ENCODE peak calls at places on chromosomes 2 and 18, in ten cellular contexts. One of them, this sample, is unnamed.

GRCh38 chr2:98704499-98705332 is 26.2 kb downstream of the MGAT4A start:
- DNase-seq in activated gamma-delta T cell treated with Interleukin-2 at 50 U/mL for 16 hours: no peak
- DNase-seq in activated CD4-positive, alpha-beta T cell treated with anti-CD3 and anti-CD28 coated beads for 24 hours: no peak
- DNase-seq in WTC11: no peak
- DNase-seq in T-helper 1 cell: no peak
- DNase-seq in GM04504: no peak
- DNase-seq in activated CD4-positive, CD25-positive, alpha-beta regulatory T cell treated with anti-CD3 and anti-CD28 coated beads, Interleukin-2, amount 50 U/mL, for 16 hours: no peak
- DNase-seq in frontal cortex: no peak
- DNase-seq in activated T-helper 1 cell treated with Interleukin-2 at 50 U/mL for 16 hours: no peak
- DNase-seq in fibroblast of mammary gland: no peak
- DNase-seq in this sample: no peak

GRCh38 chr2:68094111-68094510 is 31.3 kb upstream of the C1D start:
- DNase-seq in activated gamma-delta T cell treated with Interleukin-2 at 50 U/mL for 16 hours: no peak
- DNase-seq in activated CD4-positive, alpha-beta T cell treated with anti-CD3 and anti-CD28 coated beads for 24 hours: no peak
- DNase-seq in WTC11: no peak
- DNase-seq in T-helper 1 cell: no peak
- DNase-seq in GM04504: no peak
- DNase-seq in activated CD4-positive, CD25-positive, alpha-beta regulatory T cell treated with anti-CD3 and anti-CD28 coated beads, Interleukin-2, amount 50 U/mL, for 16 hours: no peak
- DNase-seq in frontal cortex: no peak
- DNase-seq in activated T-helper 1 cell treated with Interleukin-2 at 50 U/mL for 16 hours: no peak
- DNase-seq in fibroblast of mammary gland: no peak
- DNase-seq in this sample: no peak

GRCh38 chr2:128306081-128306930 is 12.4 kb downstream of the HS6ST1 start:
- DNase-seq in activated gamma-delta T cell treated with Interleukin-2 at 50 U/mL for 16 hours: no peak
- DNase-seq in activated CD4-positive, alpha-beta T cell treated with anti-CD3 and anti-CD28 coated beads for 24 hours: no peak
- DNase-seq in WTC11: no peak
- DNase-seq in T-helper 1 cell: no peak
- DNase-seq in GM04504: peak
- DNase-seq in activated CD4-positive, CD25-positive, alpha-beta regulatory T cell treated with anti-CD3 and anti-CD28 coated beads, Interleukin-2, amount 50 U/mL, for 16 hours: no peak
- DNase-seq in frontal cortex: no peak
- DNase-seq in activated T-helper 1 cell treated with Interleukin-2 at 50 U/mL for 16 hours: no peak
- DNase-seq in fibroblast of mammary gland: peak
- DNase-seq in this sample: no peak

GRCh38 chr2:96100893-96101304 is 15.5 kb downstream of the ADRA2B start:
- DNase-seq in activated gamma-delta T cell treated with Interleukin-2 at 50 U/mL for 16 hours: no peak
- DNase-seq in activated CD4-positive, alpha-beta T cell treated with anti-CD3 and anti-CD28 coated beads for 24 hours: no peak
- DNase-seq in WTC11: peak
- DNase-seq in T-helper 1 cell: no peak
- DNase-seq in GM04504: no peak
- DNase-seq in activated CD4-positive, CD25-positive, alpha-beta regulatory T cell treated with anti-CD3 and anti-CD28 coated beads, Interleukin-2, amount 50 U/mL, for 16 hours: no peak
- DNase-seq in frontal cortex: no peak
- DNase-seq in activated T-helper 1 cell treated with Interleukin-2 at 50 U/mL for 16 hours: no peak
- DNase-seq in fibroblast of mammary gland: no peak
- DNase-seq in this sample: no peak

GRCh38 chr2:191303349-191304005 is 58.3 kb downstream of the MYO1B start:
- DNase-seq in activated gamma-delta T cell treated with Interleukin-2 at 50 U/mL for 16 hours: no peak
- DNase-seq in activated CD4-positive, alpha-beta T cell treated with anti-CD3 and anti-CD28 coated beads for 24 hours: no peak
- DNase-seq in WTC11: no peak
- DNase-seq in T-helper 1 cell: no peak
- DNase-seq in GM04504: no peak
- DNase-seq in activated CD4-positive, CD25-positive, alpha-beta regulatory T cell treated with anti-CD3 and anti-CD28 coated beads, Interleukin-2, amount 50 U/mL, for 16 hours: no peak
- DNase-seq in frontal cortex: no peak
- DNase-seq in activated T-helper 1 cell treated with Interleukin-2 at 50 U/mL for 16 hours: no peak
- DNase-seq in fibroblast of mammary gland: no peak
- DNase-seq in this sample: no peak

GRCh38 chr2:160368988-160369935 is 124.3 kb downstream of the RBMS1 start:
- DNase-seq in activated gamma-delta T cell treated with Interleukin-2 at 50 U/mL for 16 hours: no peak
- DNase-seq in activated CD4-positive, alpha-beta T cell treated with anti-CD3 and anti-CD28 coated beads for 24 hours: no peak
- DNase-seq in WTC11: no peak
- DNase-seq in T-helper 1 cell: no peak
- DNase-seq in GM04504: no peak
- DNase-seq in activated CD4-positive, CD25-positive, alpha-beta regulatory T cell treated with anti-CD3 and anti-CD28 coated beads, Interleukin-2, amount 50 U/mL, for 16 hours: no peak
- DNase-seq in frontal cortex: no peak
- DNase-seq in activated T-helper 1 cell treated with Interleukin-2 at 50 U/mL for 16 hours: no peak
- DNase-seq in fibroblast of mammary gland: peak
- DNase-seq in this sample: no peak

GRCh38 chr2:74109551-74109950 is 38.2 kb downstream of the BOLA3 start:
- DNase-seq in activated gamma-delta T cell treated with Interleukin-2 at 50 U/mL for 16 hours: no peak
- DNase-seq in activated CD4-positive, alpha-beta T cell treated with anti-CD3 and anti-CD28 coated beads for 24 hours: no peak
- DNase-seq in WTC11: no peak
- DNase-seq in T-helper 1 cell: no peak
- DNase-seq in GM04504: no peak
- DNase-seq in activated CD4-positive, CD25-positive, alpha-beta regulatory T cell treated with anti-CD3 and anti-CD28 coated beads, Interleukin-2, amount 50 U/mL, for 16 hours: no peak
- DNase-seq in frontal cortex: no peak
- DNase-seq in activated T-helper 1 cell treated with Interleukin-2 at 50 U/mL for 16 hours: no peak
- DNase-seq in fibroblast of mammary gland: no peak
- DNase-seq in this sample: no peak

GRCh38 chr2:231985823-231986261 is 24.3 kb downstream of the DIS3L2 start:
- DNase-seq in activated gamma-delta T cell treated with Interleukin-2 at 50 U/mL for 16 hours: no peak
- DNase-seq in activated CD4-positive, alpha-beta T cell treated with anti-CD3 and anti-CD28 coated beads for 24 hours: no peak
- DNase-seq in WTC11: peak
- DNase-seq in T-helper 1 cell: no peak
- DNase-seq in GM04504: no peak
- DNase-seq in activated CD4-positive, CD25-positive, alpha-beta regulatory T cell treated with anti-CD3 and anti-CD28 coated beads, Interleukin-2, amount 50 U/mL, for 16 hours: no peak
- DNase-seq in frontal cortex: no peak
- DNase-seq in activated T-helper 1 cell treated with Interleukin-2 at 50 U/mL for 16 hours: no peak
- DNase-seq in fibroblast of mammary gland: peak
- DNase-seq in this sample: peak

GRCh38 chr2:172613035-172613434 is 57.1 kb downstream of the PDK1 start:
- DNase-seq in activated gamma-delta T cell treated with Interleukin-2 at 50 U/mL for 16 hours: no peak
- DNase-seq in activated CD4-positive, alpha-beta T cell treated with anti-CD3 and anti-CD28 coated beads for 24 hours: no peak
- DNase-seq in WTC11: no peak
- DNase-seq in T-helper 1 cell: no peak
- DNase-seq in GM04504: no peak
- DNase-seq in activated CD4-positive, CD25-positive, alpha-beta regulatory T cell treated with anti-CD3 and anti-CD28 coated beads, Interleukin-2, amount 50 U/mL, for 16 hours: no peak
- DNase-seq in frontal cortex: no peak
- DNase-seq in activated T-helper 1 cell treated with Interleukin-2 at 50 U/mL for 16 hours: no peak
- DNase-seq in fibroblast of mammary gland: no peak
- DNase-seq in this sample: no peak

GRCh38 chr2:121388371-121388770 is 103.4 kb upstream of the TFCP2L1 start:
- DNase-seq in activated gamma-delta T cell treated with Interleukin-2 at 50 U/mL for 16 hours: no peak
- DNase-seq in activated CD4-positive, alpha-beta T cell treated with anti-CD3 and anti-CD28 coated beads for 24 hours: no peak
- DNase-seq in WTC11: no peak
- DNase-seq in T-helper 1 cell: no peak
- DNase-seq in GM04504: no peak
- DNase-seq in activated CD4-positive, CD25-positive, alpha-beta regulatory T cell treated with anti-CD3 and anti-CD28 coated beads, Interleukin-2, amount 50 U/mL, for 16 hours: no peak
- DNase-seq in frontal cortex: no peak
- DNase-seq in activated T-helper 1 cell treated with Interleukin-2 at 50 U/mL for 16 hours: no peak
- DNase-seq in fibroblast of mammary gland: no peak
- DNase-seq in this sample: no peak

GRCh38 chr2:158994920-158995676 is 26.7 kb downstream of the TANC1 start:
- DNase-seq in activated gamma-delta T cell treated with Interleukin-2 at 50 U/mL for 16 hours: no peak
- DNase-seq in activated CD4-positive, alpha-beta T cell treated with anti-CD3 and anti-CD28 coated beads for 24 hours: no peak
- DNase-seq in WTC11: no peak
- DNase-seq in T-helper 1 cell: no peak
- DNase-seq in GM04504: no peak
- DNase-seq in activated CD4-positive, CD25-positive, alpha-beta regulatory T cell treated with anti-CD3 and anti-CD28 coated beads, Interleukin-2, amount 50 U/mL, for 16 hours: no peak
- DNase-seq in frontal cortex: no peak
- DNase-seq in activated T-helper 1 cell treated with Interleukin-2 at 50 U/mL for 16 hours: no peak
- DNase-seq in fibroblast of mammary gland: peak
- DNase-seq in this sample: no peak

GRCh38 chr2:42969231-42970150 is 177.1 kb upstream of the HAAO start:
- DNase-seq in activated gamma-delta T cell treated with Interleukin-2 at 50 U/mL for 16 hours: no peak
- DNase-seq in activated CD4-positive, alpha-beta T cell treated with anti-CD3 and anti-CD28 coated beads for 24 hours: no peak
- DNase-seq in WTC11: no peak
- DNase-seq in T-helper 1 cell: no peak
- DNase-seq in GM04504: peak
- DNase-seq in activated CD4-positive, CD25-positive, alpha-beta regulatory T cell treated with anti-CD3 and anti-CD28 coated beads, Interleukin-2, amount 50 U/mL, for 16 hours: no peak
- DNase-seq in frontal cortex: no peak
- DNase-seq in activated T-helper 1 cell treated with Interleukin-2 at 50 U/mL for 16 hours: no peak
- DNase-seq in fibroblast of mammary gland: peak
- DNase-seq in this sample: no peak

GRCh38 chr2:33142874-33143273 is 196.1 kb downstream of the LTBP1 start:
- DNase-seq in activated gamma-delta T cell treated with Interleukin-2 at 50 U/mL for 16 hours: no peak
- DNase-seq in activated CD4-positive, alpha-beta T cell treated with anti-CD3 and anti-CD28 coated beads for 24 hours: no peak
- DNase-seq in WTC11: no peak
- DNase-seq in T-helper 1 cell: no peak
- DNase-seq in GM04504: no peak
- DNase-seq in activated CD4-positive, CD25-positive, alpha-beta regulatory T cell treated with anti-CD3 and anti-CD28 coated beads, Interleukin-2, amount 50 U/mL, for 16 hours: no peak
- DNase-seq in frontal cortex: no peak
- DNase-seq in activated T-helper 1 cell treated with Interleukin-2 at 50 U/mL for 16 hours: no peak
- DNase-seq in fibroblast of mammary gland: no peak
- DNase-seq in this sample: no peak

GRCh38 chr2:12074126-12074883 is 327.9 kb downstream of the LPIN1 start:
- DNase-seq in activated gamma-delta T cell treated with Interleukin-2 at 50 U/mL for 16 hours: no peak
- DNase-seq in activated CD4-positive, alpha-beta T cell treated with anti-CD3 and anti-CD28 coated beads for 24 hours: no peak
- DNase-seq in WTC11: no peak
- DNase-seq in T-helper 1 cell: no peak
- DNase-seq in GM04504: no peak
- DNase-seq in activated CD4-positive, CD25-positive, alpha-beta regulatory T cell treated with anti-CD3 and anti-CD28 coated beads, Interleukin-2, amount 50 U/mL, for 16 hours: no peak
- DNase-seq in frontal cortex: no peak
- DNase-seq in activated T-helper 1 cell treated with Interleukin-2 at 50 U/mL for 16 hours: no peak
- DNase-seq in fibroblast of mammary gland: no peak
- DNase-seq in this sample: no peak

GRCh38 chr2:186457908-186458307 is 28.2 kb upstream of the ZC3H15 start:
- DNase-seq in activated gamma-delta T cell treated with Interleukin-2 at 50 U/mL for 16 hours: no peak
- DNase-seq in activated CD4-positive, alpha-beta T cell treated with anti-CD3 and anti-CD28 coated beads for 24 hours: no peak
- DNase-seq in WTC11: no peak
- DNase-seq in T-helper 1 cell: no peak
- DNase-seq in GM04504: no peak
- DNase-seq in activated CD4-positive, CD25-positive, alpha-beta regulatory T cell treated with anti-CD3 and anti-CD28 coated beads, Interleukin-2, amount 50 U/mL, for 16 hours: no peak
- DNase-seq in frontal cortex: no peak
- DNase-seq in activated T-helper 1 cell treated with Interleukin-2 at 50 U/mL for 16 hours: no peak
- DNase-seq in fibroblast of mammary gland: no peak
- DNase-seq in this sample: no peak

GRCh38 chr18:59659486-59660187 is 37.6 kb downstream of the CCBE1 start:
- DNase-seq in activated gamma-delta T cell treated with Interleukin-2 at 50 U/mL for 16 hours: no peak
- DNase-seq in activated CD4-positive, alpha-beta T cell treated with anti-CD3 and anti-CD28 coated beads for 24 hours: no peak
- DNase-seq in WTC11: no peak
- DNase-seq in T-helper 1 cell: no peak
- DNase-seq in GM04504: no peak
- DNase-seq in activated CD4-positive, CD25-positive, alpha-beta regulatory T cell treated with anti-CD3 and anti-CD28 coated beads, Interleukin-2, amount 50 U/mL, for 16 hours: no peak
- DNase-seq in frontal cortex: no peak
- DNase-seq in activated T-helper 1 cell treated with Interleukin-2 at 50 U/mL for 16 hours: no peak
- DNase-seq in fibroblast of mammary gland: no peak
- DNase-seq in this sample: no peak

GRCh38 chr18:46071615-46071893 is 506 bp downstream of the PSTPIP2 start:
- DNase-seq in activated gamma-delta T cell treated with Interleukin-2 at 50 U/mL for 16 hours: no peak
- DNase-seq in activated CD4-positive, alpha-beta T cell treated with anti-CD3 and anti-CD28 coated beads for 24 hours: peak
- DNase-seq in WTC11: no peak
- DNase-seq in T-helper 1 cell: no peak
- DNase-seq in GM04504: no peak
- DNase-seq in activated CD4-positive, CD25-positive, alpha-beta regulatory T cell treated with anti-CD3 and anti-CD28 coated beads, Interleukin-2, amount 50 U/mL, for 16 hours: no peak
- DNase-seq in frontal cortex: no peak
- DNase-seq in activated T-helper 1 cell treated with Interleukin-2 at 50 U/mL for 16 hours: no peak
- DNase-seq in fibroblast of mammary gland: no peak
- DNase-seq in this sample: no peak

GRCh38 chr2:227377461-227378351 is 1.4 kb downstream of the TM4SF20 start:
- DNase-seq in activated gamma-delta T cell treated with Interleukin-2 at 50 U/mL for 16 hours: no peak
- DNase-seq in activated CD4-positive, alpha-beta T cell treated with anti-CD3 and anti-CD28 coated beads for 24 hours: no peak
- DNase-seq in WTC11: no peak
- DNase-seq in T-helper 1 cell: no peak
- DNase-seq in GM04504: no peak
- DNase-seq in activated CD4-positive, CD25-positive, alpha-beta regulatory T cell treated with anti-CD3 and anti-CD28 coated beads, Interleukin-2, amount 50 U/mL, for 16 hours: no peak
- DNase-seq in frontal cortex: no peak
- DNase-seq in activated T-helper 1 cell treated with Interleukin-2 at 50 U/mL for 16 hours: no peak
- DNase-seq in fibroblast of mammary gland: no peak
- DNase-seq in this sample: peak

GRCh38 chr18:32576296-32576916 is 105.7 kb upstream of the GAREM1 start:
- DNase-seq in activated gamma-delta T cell treated with Interleukin-2 at 50 U/mL for 16 hours: no peak
- DNase-seq in activated CD4-positive, alpha-beta T cell treated with anti-CD3 and anti-CD28 coated beads for 24 hours: no peak
- DNase-seq in WTC11: peak
- DNase-seq in T-helper 1 cell: no peak
- DNase-seq in GM04504: no peak
- DNase-seq in activated CD4-positive, CD25-positive, alpha-beta regulatory T cell treated with anti-CD3 and anti-CD28 coated beads, Interleukin-2, amount 50 U/mL, for 16 hours: no peak
- DNase-seq in frontal cortex: no peak
- DNase-seq in activated T-helper 1 cell treated with Interleukin-2 at 50 U/mL for 16 hours: no peak
- DNase-seq in fibroblast of mammary gland: peak
- DNase-seq in this sample: no peak

GRCh38 chr2:149170156-149170555 is 131.7 kb downstream of the LYPD6B start:
- DNase-seq in activated gamma-delta T cell treated with Interleukin-2 at 50 U/mL for 16 hours: no peak
- DNase-seq in activated CD4-positive, alpha-beta T cell treated with anti-CD3 and anti-CD28 coated beads for 24 hours: no peak
- DNase-seq in WTC11: no peak
- DNase-seq in T-helper 1 cell: no peak
- DNase-seq in GM04504: no peak
- DNase-seq in activated CD4-positive, CD25-positive, alpha-beta regulatory T cell treated with anti-CD3 and anti-CD28 coated beads, Interleukin-2, amount 50 U/mL, for 16 hours: no peak
- DNase-seq in frontal cortex: no peak
- DNase-seq in activated T-helper 1 cell treated with Interleukin-2 at 50 U/mL for 16 hours: no peak
- DNase-seq in fibroblast of mammary gland: no peak
- DNase-seq in this sample: no peak

GRCh38 chr2:240412211-240412830 is 23.1 kb upstream of the GPC1 start:
- DNase-seq in activated gamma-delta T cell treated with Interleukin-2 at 50 U/mL for 16 hours: no peak
- DNase-seq in activated CD4-positive, alpha-beta T cell treated with anti-CD3 and anti-CD28 coated beads for 24 hours: no peak
- DNase-seq in WTC11: peak
- DNase-seq in T-helper 1 cell: no peak
- DNase-seq in GM04504: no peak
- DNase-seq in activated CD4-positive, CD25-positive, alpha-beta regulatory T cell treated with anti-CD3 and anti-CD28 coated beads, Interleukin-2, amount 50 U/mL, for 16 hours: no peak
- DNase-seq in frontal cortex: no peak
- DNase-seq in activated T-helper 1 cell treated with Interleukin-2 at 50 U/mL for 16 hours: no peak
- DNase-seq in fibroblast of mammary gland: no peak
- DNase-seq in this sample: no peak

GRCh38 chr18:38427234-38427633 is 861.6 kb upstream of the CELF4 start:
- DNase-seq in activated gamma-delta T cell treated with Interleukin-2 at 50 U/mL for 16 hours: no peak
- DNase-seq in activated CD4-positive, alpha-beta T cell treated with anti-CD3 and anti-CD28 coated beads for 24 hours: no peak
- DNase-seq in WTC11: no peak
- DNase-seq in T-helper 1 cell: no peak
- DNase-seq in GM04504: no peak
- DNase-seq in activated CD4-positive, CD25-positive, alpha-beta regulatory T cell treated with anti-CD3 and anti-CD28 coated beads, Interleukin-2, amount 50 U/mL, for 16 hours: no peak
- DNase-seq in frontal cortex: no peak
- DNase-seq in activated T-helper 1 cell treated with Interleukin-2 at 50 U/mL for 16 hours: no peak
- DNase-seq in fibroblast of mammary gland: no peak
- DNase-seq in this sample: no peak

GRCh38 chr2:71071681-71072398 is 3.4 kb downstream of the NAGK start:
- DNase-seq in activated gamma-delta T cell treated with Interleukin-2 at 50 U/mL for 16 hours: peak
- DNase-seq in activated CD4-positive, alpha-beta T cell treated with anti-CD3 and anti-CD28 coated beads for 24 hours: peak
- DNase-seq in WTC11: peak
- DNase-seq in T-helper 1 cell: peak
- DNase-seq in GM04504: no peak
- DNase-seq in activated CD4-positive, CD25-positive, alpha-beta regulatory T cell treated with anti-CD3 and anti-CD28 coated beads, Interleukin-2, amount 50 U/mL, for 16 hours: peak
- DNase-seq in frontal cortex: no peak
- DNase-seq in activated T-helper 1 cell treated with Interleukin-2 at 50 U/mL for 16 hours: peak
- DNase-seq in fibroblast of mammary gland: no peak
- DNase-seq in this sample: no peak

GRCh38 chr2:119486886-119487285 is 37.4 kb downstream of the SCTR start:
- DNase-seq in activated gamma-delta T cell treated with Interleukin-2 at 50 U/mL for 16 hours: no peak
- DNase-seq in activated CD4-positive, alpha-beta T cell treated with anti-CD3 and anti-CD28 coated beads for 24 hours: no peak
- DNase-seq in WTC11: no peak
- DNase-seq in T-helper 1 cell: no peak
- DNase-seq in GM04504: no peak
- DNase-seq in activated CD4-positive, CD25-positive, alpha-beta regulatory T cell treated with anti-CD3 and anti-CD28 coated beads, Interleukin-2, amount 50 U/mL, for 16 hours: no peak
- DNase-seq in frontal cortex: no peak
- DNase-seq in activated T-helper 1 cell treated with Interleukin-2 at 50 U/mL for 16 hours: no peak
- DNase-seq in fibroblast of mammary gland: peak
- DNase-seq in this sample: no peak